ENCODE peak calls at places on chromosomes 3 and 15, in seven cellular contexts. J is HFFc6; X is thoracic aorta; V is stomach; F is activated T-cell treated with anti-CD3 and anti-CD28 coated beads for 24 hours; B is CD8-positive, alpha-beta T cell; L is tibial nerve. W is an unnamed sample.

GRCh38 chr3:59127071-59127470 is 77.2 kb upstream of the CFAP20DC start:
- DNase-seq in L (no peak), F (no peak), J (peak; percentile 71), V (no peak), X (no peak), B (no peak), W (no peak)

GRCh38 chr3:173750095-173750494 is 352.6 kb downstream of the NLGN1 start:
- DNase-seq in L (no peak), F (no peak), X (no peak), B (no peak), V (no peak), J (peak; percentile 17), W (no peak)

GRCh38 chr3:197253243-197253947 is 45.0 kb downstream of the DLG1 start:
- DNase-seq in J (no peak), V (no peak), X (no peak), B (no peak), F (no peak), L (no peak), W (no peak)

GRCh38 chr3:10023587-10024310 is 2.5 kb upstream of the FANCD2 start:
- DNase-seq in X (no peak), J (peak; percentile 79), V (no peak), B (no peak), F (no peak), L (no peak), W (peak; percentile 50)

GRCh38 chr3:81886081-81886480 is 124.6 kb upstream of the GBE1 start:
- DNase-seq in V (no peak), J (no peak), B (no peak), X (no peak), F (no peak), L (no peak), W (no peak)

GRCh38 chr15:63069616-63069952 is 27.0 kb downstream of the TPM1 start:
- DNase-seq in L (no peak), X (no peak), F (no peak), V (no peak), J (no peak), B (no peak), W (no peak)

GRCh38 chr15:40320931-40321371 is 2.5 kb upstream of the INAFM2 start:
- DNase-seq in F (peak; percentile 37), X (no peak), B (peak; percentile 60), V (peak; percentile 66), L (peak; percentile 77), J (peak; percentile 53), W (peak; percentile 70)

GRCh38 chr15:69129026-69129385 is 31.4 kb upstream of the GLCE start:
- DNase-seq in X (no peak), B (no peak), L (no peak), V (no peak), J (no peak), F (no peak), W (no peak)

GRCh38 chr3:110296885-110297284 is 774.7 kb upstream of the NECTIN3 start:
- DNase-seq in F (no peak), V (no peak), J (no peak), B (no peak), L (no peak), X (no peak), W (no peak)

GRCh38 chr3:149393355-149394165 is 16.1 kb upstream of the TM4SF1 start:
- DNase-seq in J (peak; percentile 71), X (no peak), L (peak; percentile 75), F (no peak), B (no peak), V (peak; percentile 84), W (peak; percentile 54)

GRCh38 chr3:81300324-81300927 is 461.0 kb downstream of the GBE1 start:
- DNase-seq in J (no peak), V (no peak), F (no peak), B (no peak), L (no peak), X (no peak), W (no peak)

GRCh38 chr3:98002717-98003116 is 30.5 kb upstream of the RIOX2 start:
- DNase-seq in X (no peak), J (no peak), B (no peak), L (no peak), F (no peak), V (no peak), W (no peak)

GRCh38 chr3:142077859-142078500 is 71.4 kb downstream of the TFDP2 start:
- DNase-seq in V (no peak), X (no peak), B (no peak), J (no peak), F (no peak), L (no peak), W (no peak)

GRCh38 chr3:101816215-101817149 is 32.8 kb upstream of the NFKBIZ start:
- DNase-seq in B (no peak), J (peak; percentile 54), L (no peak), X (no peak), V (no peak), F (no peak), W (no peak)

GRCh38 chr3:85709483-85709882 is 750.7 kb downstream of the CADM2 start:
- DNase-seq in J (no peak), V (no peak), B (no peak), L (no peak), F (no peak), X (no peak), W (no peak)

GRCh38 chr3:101195951-101196713 is 124.2 kb downstream of the IMPG2 start:
- DNase-seq in L (peak; percentile 61), X (no peak), J (peak; percentile 68), B (no peak), V (no peak), F (no peak), W (peak; percentile 7)

GRCh38 chr3:14920536-14920935 is 26.8 kb upstream of the NR2C2 start:
- DNase-seq in B (no peak), F (no peak), J (no peak), X (no peak), V (peak; percentile 13), L (no peak), W (no peak)

GRCh38 chr3:46089237-46090011 is 62.1 kb upstream of the XCR1 start:
- DNase-seq in F (no peak), B (no peak), J (peak; percentile 96), L (peak; percentile 69), V (peak; percentile 48), X (peak; percentile 63), W (peak; percentile 9)

GRCh38 chr3:185423178-185423577 is 60.2 kb downstream of the MAP3K13 start:
- DNase-seq in J (peak; percentile 10), X (no peak), B (no peak), V (peak; percentile 30), F (no peak), L (no peak), W (peak; percentile 72)

GRCh38 chr3:147383617-147384016 is 22.7 kb downstream of the ZIC4 start:
- DNase-seq in J (no peak), X (no peak), V (no peak), F (no peak), L (no peak), B (no peak), W (no peak)

GRCh38 chr3:52244061-52244628 is 1.4 kb upstream of the PPM1M start:
- DNase-seq in X (no peak), L (no peak), F (no peak), J (peak; percentile 58), V (peak; percentile 42), B (peak; percentile 18), W (peak; percentile 31)

GRCh38 chr3:96813820-96814580 is 394 bp upstream of the EPHA6 start:
- DNase-seq in L (peak; percentile 31), B (no peak), X (no peak), J (peak; percentile 25), F (no peak), V (peak; percentile 35), W (peak; percentile 6)

GRCh38 chr3:134471521-134472193 is 14.1 kb downstream of the ANAPC13 start:
- DNase-seq in V (no peak), F (no peak), J (peak; percentile 57), B (no peak), L (no peak), X (no peak), W (no peak)

GRCh38 chr15:63502843-63503738 is 1.3 kb upstream of the USP3 start:
- DNase-seq in J (peak; percentile 73), X (peak; percentile 62), F (peak; percentile 61), V (peak; percentile 96), L (peak; percentile 93), B (peak; percentile 67), W (peak; percentile 76)

GRCh38 chr3:120682095-120682681 is at the start of gene HGD:
- DNase-seq in X (no peak), F (no peak), B (no peak), J (no peak), V (peak; percentile 63), L (no peak), W (no peak)

GRCh38 chr15:58340176-58340575 is 91.6 kb upstream of the LIPC start:
- DNase-seq in X (no peak), V (no peak), B (no peak), J (peak; percentile 45), F (no peak), L (no peak), W (no peak)

GRCh38 chr3:83514130-83514914 is 1444.5 kb upstream of the CADM2 start:
- DNase-seq in J (no peak), F (no peak), L (no peak), V (no peak), B (no peak), X (no peak), W (no peak)

GRCh38 chr3:65174713-65175112 is 486.9 kb upstream of the ADAMTS9 start:
- DNase-seq in X (no peak), J (no peak), F (no peak), L (no peak), B (no peak), V (no peak), W (no peak)

GRCh38 chr3:31981206-31982181 is at the start of the genes OSBPL10 and ZNF860:
- DNase-seq in L (peak; percentile 86), V (peak; percentile 89), F (no peak), J (peak; percentile 83), B (no peak), X (peak; percentile 67), W (no peak)

GRCh38 chr3:122916580-122916979 is 111.0 kb downstream of the SEMA5B start:
- DNase-seq in J (no peak), B (no peak), X (no peak), F (no peak), V (no peak), L (no peak), W (no peak)

GRCh38 chr15:101192081-101192480 is 59.8 kb downstream of the CHSY1 start:
- DNase-seq in J (no peak), B (no peak), F (no peak), V (no peak), L (no peak), X (no peak), W (no peak)

GRCh38 chr3:11600501-11601282 is 43.0 kb downstream of the VGLL4 start:
- DNase-seq in F (no peak), J (peak; percentile 100), X (peak; percentile 72), L (no peak), V (peak; percentile 57), B (no peak), W (no peak)